ENCODE peak calls at places on chromosomes 13 and 19, in seven cellular contexts. One of them, this sample, is unnamed.

GRCh38 chr19:20787766-20788165 is 11.7 kb downstream of the ZNF66 start:
- DNase-seq in NCI-H1092: no peak
- DNase-seq in occipital lobe: no peak
- DNase-seq in activated naive CD8-positive, alpha-beta T cell treated with anti-CD3 and anti-CD28 coated beads for 36 hours: no peak
- DNase-seq in left cardiac atrium: no peak
- DNase-seq in astrocyte: no peak
- DNase-seq in CMK: no peak
- DNase-seq in this sample: no peak

GRCh38 chr19:16566161-16566560 is 6.1 kb downstream of the SLC35E1 start:
- DNase-seq in left cardiac atrium: no peak
- DNase-seq in astrocyte: no peak
- DNase-seq in activated naive CD8-positive, alpha-beta T cell treated with anti-CD3 and anti-CD28 coated beads for 36 hours: peak; percentile 46
- DNase-seq in occipital lobe: no peak
- DNase-seq in CMK: no peak
- DNase-seq in NCI-H1092: no peak
- DNase-seq in this sample: no peak

GRCh38 chr13:59016250-59016649 is 1147.5 kb downstream of the DIAPH3 start:
- DNase-seq in NCI-H1092: no peak
- DNase-seq in left cardiac atrium: no peak
- DNase-seq in CMK: no peak
- DNase-seq in occipital lobe: no peak
- DNase-seq in astrocyte: peak; percentile 45
- DNase-seq in activated naive CD8-positive, alpha-beta T cell treated with anti-CD3 and anti-CD28 coated beads for 36 hours: no peak
- DNase-seq in this sample: no peak

GRCh38 chr19:46508206-46508605 is 12.5 kb upstream of the PNMA8B start:
- DNase-seq in astrocyte: no peak
- DNase-seq in CMK: no peak
- DNase-seq in NCI-H1092: no peak
- DNase-seq in activated naive CD8-positive, alpha-beta T cell treated with anti-CD3 and anti-CD28 coated beads for 36 hours: no peak
- DNase-seq in left cardiac atrium: no peak
- DNase-seq in occipital lobe: no peak
- DNase-seq in this sample: no peak

GRCh38 chr13:111494641-111495040 is 174.2 kb downstream of the TEX29 start:
- DNase-seq in astrocyte: no peak
- DNase-seq in NCI-H1092: no peak
- DNase-seq in CMK: no peak
- DNase-seq in left cardiac atrium: no peak
- DNase-seq in occipital lobe: no peak
- DNase-seq in activated naive CD8-positive, alpha-beta T cell treated with anti-CD3 and anti-CD28 coated beads for 36 hours: no peak
- DNase-seq in this sample: no peak

GRCh38 chr19:1992759-1993260 is 22.7 kb downstream of the BTBD2 start:
- DNase-seq in astrocyte: no peak
- DNase-seq in activated naive CD8-positive, alpha-beta T cell treated with anti-CD3 and anti-CD28 coated beads for 36 hours: peak; percentile 24
- DNase-seq in occipital lobe: no peak
- DNase-seq in left cardiac atrium: no peak
- DNase-seq in NCI-H1092: no peak
- DNase-seq in CMK: no peak
- DNase-seq in this sample: no peak

GRCh38 chr13:46655727-46656180 is 102.8 kb downstream of the LRCH1 start:
- DNase-seq in left cardiac atrium: no peak
- DNase-seq in astrocyte: no peak
- DNase-seq in occipital lobe: peak; percentile 7
- DNase-seq in activated naive CD8-positive, alpha-beta T cell treated with anti-CD3 and anti-CD28 coated beads for 36 hours: no peak
- DNase-seq in CMK: no peak
- DNase-seq in NCI-H1092: no peak
- DNase-seq in this sample: no peak

GRCh38 chr13:41222259-41222852 is 28.0 kb upstream of the KBTBD7 start:
- DNase-seq in astrocyte: peak; percentile 23
- DNase-seq in left cardiac atrium: no peak
- DNase-seq in occipital lobe: peak; percentile 4
- DNase-seq in NCI-H1092: peak; percentile 10
- DNase-seq in activated naive CD8-positive, alpha-beta T cell treated with anti-CD3 and anti-CD28 coated beads for 36 hours: peak; percentile 30
- DNase-seq in CMK: peak; percentile 9
- DNase-seq in this sample: peak; percentile 5

GRCh38 chr13:51317262-51317661 is 22.2 kb upstream of the SERPINE3 start:
- DNase-seq in astrocyte: peak; percentile 71
- DNase-seq in left cardiac atrium: no peak
- DNase-seq in activated naive CD8-positive, alpha-beta T cell treated with anti-CD3 and anti-CD28 coated beads for 36 hours: no peak
- DNase-seq in occipital lobe: no peak
- DNase-seq in NCI-H1092: no peak
- DNase-seq in CMK: no peak
- DNase-seq in this sample: no peak

GRCh38 chr13:67069117-67069767 is 160.9 kb downstream of the PCDH9 start:
- DNase-seq in left cardiac atrium: no peak
- DNase-seq in activated naive CD8-positive, alpha-beta T cell treated with anti-CD3 and anti-CD28 coated beads for 36 hours: no peak
- DNase-seq in astrocyte: no peak
- DNase-seq in occipital lobe: no peak
- DNase-seq in NCI-H1092: no peak
- DNase-seq in CMK: no peak
- DNase-seq in this sample: no peak

GRCh38 chr13:98570929-98571372 is 6.0 kb downstream of the STK24 start:
- DNase-seq in CMK: no peak
- DNase-seq in left cardiac atrium: no peak
- DNase-seq in astrocyte: peak; percentile 34
- DNase-seq in activated naive CD8-positive, alpha-beta T cell treated with anti-CD3 and anti-CD28 coated beads for 36 hours: peak; percentile 57
- DNase-seq in NCI-H1092: no peak
- DNase-seq in occipital lobe: no peak
- DNase-seq in this sample: peak; percentile 57

GRCh38 chr13:96460571-96460970 is 370.7 kb downstream of the HS6ST3 start:
- DNase-seq in occipital lobe: no peak
- DNase-seq in left cardiac atrium: no peak
- DNase-seq in CMK: no peak
- DNase-seq in NCI-H1092: peak; percentile 15
- DNase-seq in astrocyte: no peak
- DNase-seq in activated naive CD8-positive, alpha-beta T cell treated with anti-CD3 and anti-CD28 coated beads for 36 hours: no peak
- DNase-seq in this sample: peak; percentile 40

GRCh38 chr19:39906283-39906682 is 28.2 kb downstream of the FCGBP start:
- DNase-seq in CMK: no peak
- DNase-seq in occipital lobe: no peak
- DNase-seq in NCI-H1092: no peak
- DNase-seq in activated naive CD8-positive, alpha-beta T cell treated with anti-CD3 and anti-CD28 coated beads for 36 hours: no peak
- DNase-seq in astrocyte: no peak
- DNase-seq in left cardiac atrium: no peak
- DNase-seq in this sample: no peak

GRCh38 chr19:45881909-45882528 is 3.9 kb downstream of the IRF2BP1 start:
- DNase-seq in activated naive CD8-positive, alpha-beta T cell treated with anti-CD3 and anti-CD28 coated beads for 36 hours: no peak
- DNase-seq in astrocyte: no peak
- DNase-seq in occipital lobe: no peak
- DNase-seq in CMK: no peak
- DNase-seq in left cardiac atrium: no peak
- DNase-seq in NCI-H1092: no peak
- DNase-seq in this sample: no peak

GRCh38 chr13:23319915-23320224 is 113.6 kb downstream of the SACS start:
- DNase-seq in occipital lobe: no peak
- DNase-seq in NCI-H1092: no peak
- DNase-seq in activated naive CD8-positive, alpha-beta T cell treated with anti-CD3 and anti-CD28 coated beads for 36 hours: no peak
- DNase-seq in left cardiac atrium: no peak
- DNase-seq in CMK: no peak
- DNase-seq in astrocyte: no peak
- DNase-seq in this sample: no peak

GRCh38 chr13:47723898-47724297 is 277.2 kb downstream of the SUCLA2 start:
- DNase-seq in CMK: no peak
- DNase-seq in astrocyte: no peak
- DNase-seq in NCI-H1092: no peak
- DNase-seq in occipital lobe: no peak
- DNase-seq in activated naive CD8-positive, alpha-beta T cell treated with anti-CD3 and anti-CD28 coated beads for 36 hours: no peak
- DNase-seq in left cardiac atrium: no peak
- DNase-seq in this sample: no peak

This sample was measured in SHP77.